ENCODE peak calls at places on chromosome 11, in ten cellular contexts. D, I, R, Q, M, J, N, L, W and F are unnamed samples.

GRCh38 chr11:79417069-79417920 is 23.5 kb downstream of the TENM4 start:
- DNase-seq in M (no peak), D (no peak), I (no peak), N (no peak), W (no peak), J (no peak), L (no peak), Q (no peak), R (peak), F (no peak)

GRCh38 chr11:74330065-74330858 is 18.8 kb upstream of the P4HA3 start:
- DNase-seq in I (no peak), D (no peak), W (no peak), L (no peak), Q (no peak), R (peak), J (no peak), M (no peak), N (no peak), F (no peak)

GRCh38 chr11:44989831-44990566 is 39.3 kb upstream of the TP53I11 start:
- DNase-seq in N (peak), D (no peak), R (no peak), L (peak), M (no peak), I (no peak), W (no peak), J (no peak), Q (no peak), F (no peak)

GRCh38 chr11:1221848-1222311 is 986 bp upstream of the MUC5B start:
- DNase-seq in R (no peak), D (no peak), W (no peak), J (no peak), Q (no peak), L (no peak), I (no peak), M (peak), N (no peak), F (no peak)

GRCh38 chr11:61746654-61747388 is 5.6 kb upstream of the MYRF start:
- DNase-seq in I (no peak), N (no peak), R (no peak), W (no peak), L (no peak), Q (no peak), M (no peak), D (no peak), J (no peak), F (no peak)

GRCh38 chr11:121561240-121561639 is 108.5 kb upstream of the SORL1-AS1 start:
- DNase-seq in M (no peak), I (no peak), J (no peak), N (no peak), Q (no peak), R (no peak), L (no peak), D (no peak), W (no peak), F (no peak)

GRCh38 chr11:12386309-12386708 is 8.9 kb downstream of the PARVA start:
- DNase-seq in M (no peak), N (no peak), R (no peak), D (no peak), J (no peak), I (no peak), W (no peak), L (no peak), Q (no peak), F (no peak)

GRCh38 chr11:78708388-78708787 is 133.7 kb upstream of the NARS2 start:
- DNase-seq in W (no peak), L (no peak), I (peak), R (peak), J (no peak), M (no peak), D (no peak), N (no peak), Q (no peak), F (no peak)

GRCh38 chr11:4610258-4610935 is 2.4 kb upstream of the TRIM68 start:
- DNase-seq in M (no peak), R (peak), D (no peak), I (no peak), L (no peak), N (no peak), W (no peak), Q (no peak), J (no peak), F (no peak)